ENCODE peak calls at places on chromosome 17, in four cellular contexts. Z, V, B and N are unnamed samples.

GRCh38 chr17:41928693-41929251 is 1.6 kb upstream of the ODAD4 start:
- DNase-seq in B (no peak), Z (no peak), V (no peak), N (no peak)

GRCh38 chr17:12365805-12366204 is 299.9 kb upstream of the MYOCD start:
- DNase-seq in Z (no peak), V (no peak), B (no peak), N (no peak)

GRCh38 chr17:80751460-80752368 is 207.1 kb downstream of the RPTOR start:
- DNase-seq in Z (no peak), V (no peak), B (peak), N (no peak)

GRCh38 chr17:48543854-48544355 is 1.0 kb downstream of the HOXB2 start:
- DNase-seq in Z (no peak), B (no peak), V (no peak), N (no peak)

GRCh38 chr17:17989081-17989480 is 16.4 kb downstream of the DRC3 start:
- DNase-seq in B (no peak), V (no peak), Z (no peak), N (no peak)

GRCh38 chr17:75178453-75178852 is 4.3 kb downstream of the SUMO2 start:
- DNase-seq in Z (no peak), V (no peak), B (no peak), N (no peak)

GRCh38 chr17:79654960-79655382 is 44.1 kb upstream of the RBFOX3 start:
- DNase-seq in V (no peak), Z (peak), B (peak), N (no peak)

GRCh38 chr17:19418312-19418992 is 7.4 kb downstream of the RNF112 start:
- DNase-seq in B (no peak), V (no peak), Z (no peak), N (no peak)

GRCh38 chr17:7323731-7324437 is 5.3 kb downstream of the NEURL4 start:
- DNase-seq in Z (peak), B (no peak), V (peak), N (peak)

GRCh38 chr17:77253611-77254051 is 112.9 kb downstream of the SEC14L1 start:
- DNase-seq in Z (no peak), V (no peak), B (no peak), N (no peak)

GRCh38 chr17:62735027-62735651 is 73.0 kb downstream of the MARCHF10 start:
- DNase-seq in B (no peak), V (no peak), Z (no peak), N (no peak)

GRCh38 chr17:48352630-48353029 is 77.4 kb downstream of the SKAP1 start:
- DNase-seq in V (no peak), B (no peak), Z (no peak), N (no peak)

GRCh38 chr17:72351884-72352346 is 231.1 kb downstream of the SOX9 start:
- DNase-seq in B (no peak), V (no peak), Z (no peak), N (peak)

GRCh38 chr17:75266315-75267145 is 4.5 kb downstream of the MIF4GD start:
- DNase-seq in Z (no peak), B (no peak), V (no peak), N (no peak)

GRCh38 chr17:52648995-52649394 is 490.5 kb upstream of the CA10 start:
- DNase-seq in B (no peak), Z (no peak), V (no peak), N (no peak)

GRCh38 chr17:77273397-77274136 is 132.8 kb downstream of the SEC14L1 start:
- DNase-seq in V (no peak), B (no peak), Z (no peak), N (no peak)

GRCh38 chr17:63132509-63132911 is 166.5 kb downstream of the TANC2 start:
- DNase-seq in Z (no peak), B (no peak), V (no peak), N (no peak)

GRCh38 chr17:56785396-56785795 is 48.3 kb downstream of the C17orf67 start:
- DNase-seq in B (no peak), V (no peak), Z (no peak), N (no peak)

GRCh38 chr17:4074831-4075495 is 67.9 kb downstream of the ZZEF1 start:
- DNase-seq in V (peak), B (peak), Z (peak), N (no peak)

GRCh38 chr17:81863123-81863675 is 2.9 kb upstream of the P4HB start:
- DNase-seq in B (no peak), V (no peak), Z (no peak), N (no peak)

GRCh38 chr17:70582777-70583176 is 413.4 kb downstream of the KCNJ2 start:
- DNase-seq in V (no peak), B (no peak), Z (no peak), N (no peak)

GRCh38 chr17:55275894-55276804 is 11.4 kb downstream of the HLF start:
- DNase-seq in Z (no peak), V (no peak), B (peak), N (no peak)

GRCh38 chr17:29590979-29591736 is 1.7 kb upstream of the GIT1 start:
- DNase-seq in B (peak), Z (no peak), V (peak), N (peak)

GRCh38 chr17:79952265-79952877 is 83.3 kb downstream of the TBC1D16 start:
- DNase-seq in Z (no peak), V (no peak), B (no peak), N (no peak)

GRCh38 chr17:77086433-77087010 is 54.2 kb upstream of the SEC14L1 start:
- DNase-seq in Z (peak), B (peak), V (peak), N (peak)

GRCh38 chr17:76472726-76473125 is 5.3 kb downstream of the AANAT start:
- DNase-seq in B (no peak), V (no peak), Z (no peak), N (no peak)

GRCh38 chr17:29591737-29592624 is 951 bp upstream of the ANKRD13B start:
- DNase-seq in Z (peak), V (peak), B (peak), N (peak)

GRCh38 chr17:31448467-31449077 is 57.1 kb downstream of the RAB11FIP4 start:
- DNase-seq in V (no peak), B (no peak), Z (peak), N (no peak)

GRCh38 chr17:82737981-82738877 is 2.8 kb downstream of the FN3K start:
- DNase-seq in B (peak), V (peak), Z (no peak), N (no peak)

GRCh38 chr17:40362696-40363479 is 1.6 kb downstream of the GJD3 start:
- DNase-seq in V (peak), B (peak), Z (peak), N (peak)

GRCh38 chr17:2042355-2042929 is 620 bp downstream of the OVCA2 start:
- DNase-seq in V (peak), B (no peak), Z (peak), N (no peak)

GRCh38 chr17:75783069-75783783 is 1.4 kb upstream of the UNK start:
- DNase-seq in Z (no peak), B (peak), V (peak), N (no peak)

GRCh38 chr17:46994993-46995392 is 15.9 kb upstream of the RPRML start:
- DNase-seq in V (no peak), Z (no peak), B (no peak), N (no peak)

GRCh38 chr17:46991618-46992017 is 12.6 kb upstream of the RPRML start:
- DNase-seq in V (no peak), Z (no peak), B (no peak), N (no peak)

GRCh38 chr17:46995841-46996571 is 17.0 kb upstream of the RPRML start:
- DNase-seq in Z (no peak), V (no peak), B (no peak), N (no peak)
- TF ChIP-seq ELF4 in Z (no peak), V (no peak), B (no peak), N (no peak)

DNA sequence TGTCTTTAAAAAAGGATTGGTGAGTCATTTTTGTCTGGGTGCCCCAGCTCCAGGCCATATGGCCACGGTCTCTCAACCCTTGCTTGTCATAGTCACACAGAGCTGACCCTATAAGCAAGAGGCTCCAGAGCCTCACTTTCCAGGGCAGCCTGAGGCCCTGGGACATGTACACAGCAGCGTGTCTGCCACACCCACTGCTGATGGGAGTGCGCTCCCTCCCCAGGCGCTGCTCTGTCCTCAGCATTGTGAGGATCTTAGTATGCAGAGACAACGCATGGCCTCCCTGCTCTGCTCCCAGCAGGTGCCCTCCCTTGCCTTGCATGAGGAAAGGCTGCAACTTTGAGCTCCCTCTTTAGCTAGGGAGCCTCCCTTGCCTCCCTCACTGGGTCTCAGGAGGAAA is 80.8 kb upstream of the CRHR1 start:
- DNase-seq in B (no peak), Z (no peak), V (no peak), N (no peak)
- TF ChIP-seq ELF4 in B (no peak), Z (no peak), V (no peak), N (no peak)

GRCh38 chr17:67784364-67785121 is 40.8 kb upstream of the BPTF start:
- DNase-seq in Z (no peak), V (peak), B (no peak), N (no peak)

GRCh38 chr17:67785122-67785477 is 40.2 kb upstream of the BPTF start:
- DNase-seq in V (no peak), Z (no peak), B (no peak), N (no peak)

GRCh38 chr17:67779098-67779672 is 46.1 kb upstream of the BPTF start:
- DNase-seq in Z (peak), V (peak), B (peak), N (peak)
- TF ChIP-seq ELF4 in Z (no peak), V (no peak), B (no peak), N (no peak)

GRCh38 chr17:16938031-16938430 is 33.9 kb downstream of the TNFRSF13B start:
- DNase-seq in V (no peak), B (no peak), Z (no peak), N (peak)
- TF ChIP-seq ELF4 in V (no peak), B (no peak), Z (no peak), N (no peak)